ENCODE peak calls at places on chromosomes 12 and 14, in ten cellular contexts. Z is lung, S is thoracic aorta, K is omental fat pad, D is HTR-8/SVneo, W is GM12864, Y is WTC11, J is AML-193, X is endothelial cell, E is NCI-H1092 treated with DMSO at 0.1 percent for 48 hours. A is an unnamed sample.

GRCh38 chr12:14995583-14996425 is 23.0 kb downstream of the PDE6H start:
- DNase-seq in D (peak; percentile 8), S (no peak), X (no peak), J (peak; percentile 74), Z (no peak), Y (no peak), W (no peak), E (peak; percentile 65), K (no peak), A (peak; percentile 79)

GRCh38 chr12:6936642-6937480 is 6.8 kb upstream of the RNU7-1 start:
- DNase-seq in S (no peak), Y (peak; percentile 30), D (no peak), X (no peak), E (no peak), Z (no peak), W (no peak), J (no peak), K (no peak), A (no peak)

GRCh38 chr14:103542545-103543088 is 13.6 kb downstream of the TRMT61A start:
- DNase-seq in Z (no peak), Y (peak; percentile 83), E (peak; percentile 74), W (no peak), D (no peak), K (no peak), J (no peak), X (peak; percentile 60), S (no peak), A (no peak)

GRCh38 chr12:236445-236844 is 22.5 kb upstream of the SLC6A12 start:
- DNase-seq in K (no peak), J (no peak), Y (no peak), E (no peak), X (no peak), S (no peak), D (no peak), Z (no peak), W (no peak), A (no peak)

GRCh38 chr14:25048170-25049126 is 1.5 kb downstream of the STXBP6 start:
- DNase-seq in Z (no peak), E (no peak), S (no peak), Y (no peak), J (no peak), D (peak; percentile 29), X (no peak), W (no peak), K (no peak), A (no peak)

GRCh38 chr14:101228949-101229541 is 325.5 kb upstream of the RTL1 start:
- DNase-seq in Y (no peak), S (no peak), J (no peak), X (no peak), Z (no peak), W (no peak), D (no peak), K (no peak), E (no peak), A (no peak)

GRCh38 chr12:50599366-50600095 is 94.7 kb downstream of the DIP2B start:
- DNase-seq in Y (no peak), J (no peak), D (no peak), X (no peak), W (no peak), E (no peak), K (no peak), S (no peak), Z (no peak), A (no peak)

GRCh38 chr14:82224610-82225009 is 691.0 kb upstream of the SEL1L start:
- DNase-seq in E (no peak), D (no peak), S (no peak), Z (no peak), J (no peak), Y (no peak), K (no peak), W (no peak), X (no peak), A (no peak)

GRCh38 chr14:76329150-76329881 is 46.6 kb upstream of the ESRRB start:
- DNase-seq in D (no peak), Z (no peak), K (no peak), W (no peak), E (peak; percentile 18), X (no peak), J (no peak), Y (peak; percentile 61), S (no peak), A (no peak)

GRCh38 chr12:124750787-124751471 is 112.7 kb downstream of the SCARB1 start:
- DNase-seq in Y (peak; percentile 71), X (peak; percentile 23), Z (no peak), K (no peak), E (peak; percentile 22), D (no peak), W (no peak), S (no peak), J (no peak), A (no peak)

GRCh38 chr12:57731411-57732080 is 7.0 kb downstream of the AGAP2 start:
- DNase-seq in S (no peak), J (no peak), Y (no peak), X (no peak), Z (no peak), W (no peak), D (no peak), K (no peak), E (no peak), A (no peak)

GRCh38 chr12:75960086-75960910 is 71.3 kb downstream of the PHLDA1 start:
- DNase-seq in X (no peak), Y (peak; percentile 77), J (no peak), K (no peak), Z (no peak), E (no peak), S (no peak), W (no peak), D (no peak), A (no peak)